ENCODE peak calls at places on chromosomes 11 and 22, in six cellular contexts. A is adrenal gland, I is Peyer's patch, S is right lobe of liver, O is GM23338, B is H1. H is an unnamed sample.

GRCh38 chr22:21447694-21448402 is 19.3 kb upstream of the TMEM191C start:
- DNase-seq in B (peak), O (peak), A (no peak), S (no peak), I (no peak), H (no peak)

GRCh38 chr11:22343411-22344032 is 5.3 kb downstream of the SLC17A6 start:
- DNase-seq in B (peak), O (peak), S (peak), I (no peak), A (no peak), H (peak)

GRCh38 chr11:35218956-35219355 is 80.0 kb downstream of the CD44 start:
- DNase-seq in S (no peak), A (no peak), O (no peak), B (no peak), I (no peak), H (no peak)

GRCh38 chr11:82229346-82229745 is 504.3 kb downstream of the FAM181B start:
- DNase-seq in B (no peak), O (peak), S (no peak), I (no peak), A (no peak), H (no peak)

GRCh38 chr11:73400293-73400692 is 24.1 kb downstream of the RELT start:
- DNase-seq in O (no peak), S (peak), I (no peak), B (no peak), A (no peak), H (no peak)

GRCh38 chr11:134052988-134053945 is 15.6 kb upstream of the JAM3 start:
- DNase-seq in S (peak), O (no peak), I (no peak), B (no peak), A (no peak), H (no peak)

GRCh38 chr11:41926339-41926738 is 466.9 kb upstream of the LRRC4C start:
- DNase-seq in A (no peak), O (no peak), S (no peak), I (no peak), B (no peak), H (no peak)

GRCh38 chr11:15636520-15637065 is 521.9 kb downstream of the INSC start:
- DNase-seq in S (no peak), B (no peak), O (no peak), I (no peak), A (no peak), H (no peak)

GRCh38 chr11:2298795-2299747 is 2.6 kb downstream of the C11orf21 start:
- DNase-seq in S (peak), I (peak), B (peak), O (peak), A (no peak), H (peak)

GRCh38 chr22:50702261-50702671 is 29.6 kb downstream of the SHANK3 start:
- DNase-seq in I (peak), A (no peak), O (no peak), S (peak), B (no peak), H (no peak)

GRCh38 chr11:75270896-75271415 is 30.4 kb downstream of the TPBGL start:
- DNase-seq in B (no peak), O (peak), S (peak), A (peak), I (no peak), H (no peak)

GRCh38 chr22:38236786-38237185 is 35.0 kb downstream of the MAFF start:
- DNase-seq in B (no peak), S (no peak), O (no peak), I (no peak), A (no peak), H (no peak)

GRCh38 chr11:37511425-37511933 is 913.4 kb upstream of the RAG2 start:
- DNase-seq in O (no peak), A (no peak), S (no peak), I (no peak), B (no peak), H (no peak)

GRCh38 chr22:37462983-37463382 is 23.2 kb downstream of the MFNG start:
- DNase-seq in S (no peak), B (peak), I (no peak), A (no peak), O (peak), H (peak)

GRCh38 chr11:40100204-40100603 is 1359.2 kb downstream of the LRRC4C start:
- DNase-seq in A (no peak), O (peak), B (no peak), I (no peak), S (no peak), H (no peak)

GRCh38 chr22:19398680-19399079 is 32.9 kb downstream of the HIRA start:
- DNase-seq in B (no peak), S (no peak), A (no peak), I (no peak), O (no peak), H (no peak)

GRCh38 chr22:49203091-49203862 is 624.4 kb downstream of the BRD1 start:
- DNase-seq in B (peak), O (no peak), S (peak), A (peak), I (peak), H (no peak)

GRCh38 chr11:130369713-130370112 is 55.0 kb upstream of the ZBTB44 start:
- DNase-seq in O (no peak), B (no peak), I (no peak), A (no peak), S (no peak), H (no peak)

GRCh38 chr11:2293396-2294339 is 8.1 kb downstream of the C11orf21 start:
- DNase-seq in O (peak), I (peak), S (peak), A (peak), B (peak), H (peak)

GRCh38 chr11:126422446-126422845 is 67.0 kb downstream of the ST3GAL4 start:
- DNase-seq in A (no peak), B (no peak), I (no peak), O (no peak), S (no peak), H (no peak)

GRCh38 chr11:19337779-19338178 is 97.0 kb upstream of the E2F8 start:
- DNase-seq in S (no peak), O (no peak), B (no peak), A (no peak), I (no peak), H (no peak)

GRCh38 chr11:4704054-4704789 is at the start of gene MMP26:
- DNase-seq in O (peak), B (peak), I (no peak), S (no peak), A (no peak), H (peak)

GRCh38 chr11:3004481-3004880 is 12.4 kb upstream of the NAP1L4 start:
- DNase-seq in O (no peak), S (no peak), A (no peak), B (no peak), I (peak), H (no peak)

GRCh38 chr11:83063073-83063754 is 8.5 kb downstream of the RAB30 start:
- DNase-seq in I (no peak), A (peak), O (peak), B (no peak), S (no peak), H (no peak)

GRCh38 chr11:102157219-102157618 is 47.0 kb downstream of the YAP1 start:
- DNase-seq in A (peak), O (no peak), B (no peak), I (no peak), S (no peak), H (no peak)

GRCh38 chr22:48522271-48522670 is 1305.4 kb downstream of the BRD1 start:
- DNase-seq in O (no peak), S (no peak), B (no peak), I (no peak), A (no peak), H (no peak)

GRCh38 chr11:107078375-107078774 is 60.1 kb upstream of the GUCY1A2 start:
- DNase-seq in B (no peak), I (no peak), A (no peak), O (no peak), S (no peak), H (no peak)

GRCh38 chr11:73461844-73462435 is 85.7 kb downstream of the RELT start:
- DNase-seq in S (no peak), O (no peak), I (no peak), A (no peak), B (no peak), H (no peak)

GRCh38 chr11:82771781-82772180 is 38.1 kb upstream of the FAM181B start:
- DNase-seq in S (no peak), A (no peak), B (no peak), I (no peak), O (no peak), H (no peak)

GRCh38 chr22:37607010-37607911 is 1.4 kb upstream of the GGA1 start:
- DNase-seq in A (peak), I (peak), S (peak), B (peak), O (peak), H (peak)

GRCh38 chr11:111777094-111778046 is 11.2 kb upstream of the PPP2R1B start:
- DNase-seq in A (peak), B (no peak), I (no peak), O (peak), S (no peak), H (no peak)

GRCh38 chr11:114026355-114026754 is 33.2 kb upstream of the ZBTB16 start:
- DNase-seq in S (no peak), O (peak), I (no peak), A (no peak), B (no peak), H (no peak)
- TF ChIP-seq CTCF in S (no peak), O (peak), I (peak), A (no peak), B (peak), H (no peak)

DNA sequence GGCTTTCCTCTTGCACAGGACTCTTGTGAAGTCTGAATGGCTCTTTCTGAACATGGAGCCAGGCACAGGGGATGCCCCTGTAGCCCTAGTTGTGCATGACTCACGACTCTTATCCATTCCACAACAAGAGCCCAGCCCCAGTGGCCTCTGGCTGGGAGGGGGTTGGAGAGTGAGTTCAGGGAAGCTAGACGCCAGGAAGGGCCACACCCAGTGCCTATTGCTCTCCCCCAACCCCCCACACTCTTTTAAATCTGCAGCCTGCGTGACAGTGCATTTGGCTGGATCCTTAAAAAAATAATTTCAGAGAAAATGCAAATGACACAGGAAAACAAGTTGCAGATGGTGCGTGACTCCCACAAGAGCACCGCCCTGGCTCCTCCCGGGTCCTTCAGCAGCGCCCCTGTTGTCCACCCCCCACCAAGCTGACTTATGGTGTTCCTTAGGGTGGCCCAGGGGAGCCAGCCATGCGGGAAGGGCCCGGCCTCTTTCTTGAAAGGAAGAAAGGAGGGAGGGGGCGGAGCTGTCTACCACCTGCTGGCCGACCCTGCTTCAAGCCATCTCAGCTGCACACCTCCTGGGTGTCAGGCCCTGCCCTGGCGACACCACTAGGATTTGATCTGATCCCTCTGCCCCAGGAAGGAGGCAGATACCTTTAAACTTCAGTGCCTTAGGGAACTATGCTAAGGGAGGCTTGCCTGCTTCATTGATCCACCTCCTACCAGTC is 74.7 kb downstream of the MN1 start:
- DNase-seq in S (no peak), O (peak), I (no peak), A (peak), B (no peak), H (peak)
- TF ChIP-seq CTCF in S (no peak), O (no peak), I (no peak), A (no peak), B (no peak), H (no peak)

GRCh38 chr11:100573911-100574513 is 113.1 kb upstream of the ARHGAP42 start:
- DNase-seq in A (no peak), S (no peak), I (no peak), O (no peak), B (no peak), H (no peak)
- TF ChIP-seq CTCF in A (no peak), S (no peak), I (no peak), O (no peak), B (no peak), H (no peak)

DNA sequence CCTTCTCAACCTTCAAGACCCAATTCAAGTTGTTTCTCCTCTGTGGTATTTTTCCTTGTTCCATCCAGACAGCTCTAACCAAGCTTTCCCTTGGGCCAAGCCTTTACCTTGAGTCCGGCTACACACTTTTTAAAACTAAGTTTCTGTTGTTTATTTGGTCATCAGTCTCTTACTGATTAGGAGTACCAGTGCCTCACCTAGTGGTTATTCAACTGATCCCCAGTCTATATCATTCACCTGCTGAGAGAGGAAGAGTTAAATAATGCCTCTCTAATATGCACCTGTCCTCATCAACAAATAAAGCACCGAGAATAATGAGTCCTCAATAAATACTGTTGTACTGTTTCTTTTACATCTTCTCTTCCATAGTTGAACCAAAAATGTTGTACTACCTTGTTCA is 160.8 kb downstream of the MSANTD4 start:
- DNase-seq in O (peak), I (no peak), A (no peak), S (no peak), B (no peak), H (no peak)
- TF ChIP-seq CTCF in O (peak), I (no peak), A (no peak), S (no peak), B (peak), H (no peak)

GRCh38 chr11:66268953-66269906 is 791 bp downstream of the RAB1B start:
- DNase-seq in B (peak), I (no peak), S (no peak), A (no peak), O (peak), H (peak)
- TF ChIP-seq CTCF in B (peak), I (no peak), S (no peak), A (peak), O (peak), H (no peak)

DNA sequence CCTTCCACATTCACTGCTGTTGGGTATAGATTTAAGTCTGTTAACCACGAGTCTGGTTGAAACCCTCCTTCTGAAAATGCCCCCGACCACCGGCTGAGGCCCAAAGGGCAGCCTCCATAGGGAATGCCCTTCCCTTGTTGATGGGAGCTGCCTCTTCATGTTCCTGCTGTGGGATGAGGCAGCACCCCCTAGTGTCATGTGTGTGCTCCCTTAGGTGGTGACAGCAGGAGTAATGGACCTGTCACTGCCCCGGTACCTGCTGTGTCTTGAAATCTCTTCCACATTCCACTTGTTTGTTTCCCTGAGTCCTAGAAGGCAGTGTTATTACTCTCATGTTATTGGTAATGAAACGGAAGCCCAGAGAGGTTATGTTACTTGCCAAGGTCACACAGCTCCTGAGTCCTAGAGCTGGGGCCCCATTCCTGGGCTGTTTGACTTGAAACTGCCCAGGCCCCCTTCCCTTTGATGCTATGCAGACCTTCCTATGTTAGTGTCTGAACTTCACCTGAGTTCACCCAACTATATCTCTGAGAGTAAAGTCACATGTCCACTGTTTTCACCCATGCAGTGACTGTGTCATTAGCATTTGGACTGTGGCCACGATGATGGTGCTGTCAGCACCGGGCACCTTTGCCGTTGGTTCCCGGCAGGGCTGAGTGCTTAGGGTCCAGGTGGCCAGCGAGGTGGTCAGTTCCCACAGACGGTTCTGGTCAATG is 234.3 kb downstream of the TBC1D22A start:
- DNase-seq in O (no peak), A (no peak), S (no peak), B (no peak), I (no peak), H (no peak)
- TF ChIP-seq CTCF in O (peak), A (no peak), S (peak), B (no peak), I (no peak), H (no peak)

H was measured in nephron progenitor cell.